ENCODE peak calls at places on chromosome 1, in eight cellular contexts. M is cardiac fibroblast; G is fibroblast of lung; P is heart right ventricle; U is psoas muscle; E is T-helper 2 cell; J is nucleus accumbens; C is stimulated activated CD4-positive, alpha-beta T cell treated with anti-CD3 and anti-CD28 coated beads, Interleukin-12 subunit alpha, Interleukin-12 subunit beta, amount 100 ng/mL, for 48 hours. D is an unnamed sample.

GRCh38 chr1:167938083-167938482 is 1.2 kb upstream of the MPC2 start:
- DNase-seq in M (no peak), G (no peak), P (no peak), U (no peak), E (no peak), J (no peak), C (no peak), D (no peak)

GRCh38 chr1:21518774-21519455 is 9.7 kb downstream of the ALPL start:
- DNase-seq in M (no peak), G (no peak), P (no peak), U (no peak), E (no peak), J (no peak), C (no peak), D (no peak)

GRCh38 chr1:209896346-209896745 is 41.7 kb upstream of the SYT14 start:
- DNase-seq in M (peak; percentile 50), G (no peak), P (no peak), U (no peak), E (no peak), J (no peak), C (no peak), D (no peak)

GRCh38 chr1:77322061-77322900 is 40.5 kb downstream of the AK5 start:
- DNase-seq in M (peak; percentile 93), G (peak; percentile 47), P (no peak), U (no peak), E (no peak), J (no peak), C (no peak), D (peak; percentile 75)

GRCh38 chr1:226135059-226135651 is 51.4 kb downstream of the ACBD3 start:
- DNase-seq in M (peak; percentile 26), G (no peak), P (peak; percentile 61), U (no peak), E (no peak), J (no peak), C (no peak), D (no peak)

GRCh38 chr1:56194911-56195310 is 384.5 kb downstream of the PLPP3 start:
- DNase-seq in M (peak; percentile 76), G (peak; percentile 89), P (no peak), U (no peak), E (no peak), J (no peak), C (no peak), D (no peak)

GRCh38 chr1:37858931-37859506 is 373 bp downstream of the MTF1 start:
- DNase-seq in M (peak; percentile 31), G (peak; percentile 23), P (no peak), U (no peak), E (no peak), J (no peak), C (no peak), D (peak; percentile 47)

GRCh38 chr1:25590096-25590824 is 26.3 kb upstream of the MAN1C1 start:
- DNase-seq in M (peak; percentile 58), G (no peak), P (peak; percentile 38), U (peak; percentile 74), E (no peak), J (no peak), C (no peak), D (no peak)

GRCh38 chr1:153608742-153609584 is 4.0 kb downstream of the S100A16 start:
- DNase-seq in M (peak; percentile 95), G (peak; percentile 88), P (peak; percentile 78), U (peak; percentile 90), E (no peak), J (peak; percentile 50), C (no peak), D (peak; percentile 97)

GRCh38 chr1:204992499-204992898 is 50.5 kb upstream of the CNTN2 start:
- DNase-seq in M (no peak), G (no peak), P (no peak), U (no peak), E (no peak), J (no peak), C (no peak), D (no peak)

GRCh38 chr1:161071886-161072371 is 2.2 kb upstream of the ARHGAP30 start:
- DNase-seq in M (peak; percentile 72), G (peak; percentile 57), P (peak; percentile 54), U (peak; percentile 72), E (peak; percentile 26), J (no peak), C (no peak), D (peak; percentile 64)

GRCh38 chr1:157819886-157820285 is at the start of gene FCRL1:
- DNase-seq in M (no peak), G (no peak), P (no peak), U (no peak), E (no peak), J (no peak), C (no peak), D (no peak)

GRCh38 chr1:7299329-7299799 is 471.7 kb upstream of the VAMP3 start:
- DNase-seq in M (peak; percentile 95), G (peak; percentile 99), P (peak; percentile 59), U (peak; percentile 64), E (no peak), J (peak; percentile 27), C (no peak), D (peak; percentile 82)

GRCh38 chr1:108865316-108865910 is 8.5 kb upstream of the AKNAD1 start:
- DNase-seq in M (no peak), G (no peak), P (no peak), U (no peak), E (no peak), J (no peak), C (no peak), D (no peak)

GRCh38 chr1:228756457-228756856 is 21.2 kb downstream of the RHOU start:
- DNase-seq in M (no peak), G (no peak), P (no peak), U (no peak), E (no peak), J (no peak), C (no peak), D (no peak)

GRCh38 chr1:5906966-5907365 is 85.3 kb downstream of the NPHP4 start:
- DNase-seq in M (no peak), G (no peak), P (no peak), U (no peak), E (no peak), J (no peak), C (no peak), D (no peak)

GRCh38 chr1:190169311-190170067 is 308.2 kb downstream of the BRINP3 start:
- DNase-seq in M (peak; percentile 38), G (peak; percentile 56), P (no peak), U (no peak), E (no peak), J (no peak), C (no peak), D (no peak)

GRCh38 chr1:83905315-83905907 is 93.5 kb downstream of the TTLL7 start:
- DNase-seq in M (peak; percentile 54), G (peak; percentile 54), P (no peak), U (no peak), E (no peak), J (no peak), C (no peak), D (peak; percentile 11)

GRCh38 chr1:226608699-226609505 is 60.3 kb downstream of the STUM start:
- DNase-seq in M (peak; percentile 69), G (peak; percentile 71), P (peak; percentile 67), U (peak; percentile 76), E (peak; percentile 55), J (no peak), C (peak; percentile 48), D (peak; percentile 66)

GRCh38 chr1:151980287-151981177 is 13.1 kb downstream of the S100A10 start:
- DNase-seq in M (peak; percentile 91), G (peak; percentile 92), P (no peak), U (peak; percentile 65), E (no peak), J (no peak), C (no peak), D (no peak)

GRCh38 chr1:76254165-76255043 is 179.9 kb downstream of the ST6GALNAC3 start:
- DNase-seq in M (no peak), G (peak; percentile 21), P (no peak), U (no peak), E (no peak), J (no peak), C (no peak), D (no peak)

GRCh38 chr1:155892801-155893200 is 18.3 kb downstream of the RIT1 start:
- DNase-seq in M (peak; percentile 89), G (peak; percentile 86), P (no peak), U (no peak), E (no peak), J (no peak), C (no peak), D (peak; percentile 51)

GRCh38 chr1:167994560-167994959 is 57.7 kb upstream of the MPC2 start:
- DNase-seq in M (no peak), G (no peak), P (no peak), U (no peak), E (no peak), J (no peak), C (no peak), D (no peak)

GRCh38 chr1:159594581-159594980 is 7.0 kb downstream of the APCS start:
- DNase-seq in M (peak; percentile 58), G (no peak), P (no peak), U (no peak), E (no peak), J (no peak), C (no peak), D (no peak)

D was measured in RWPE1.